ENCODE peak calls at places on chromosomes 16 and 17, in six cellular contexts. J is CD4-positive, alpha-beta T cell; V is right lobe of liver; E is activated naive CD8-positive, alpha-beta T cell treated with anti-CD3 and anti-CD28 coated beads, Interleukin-2, amount 50 U/mL, for 24 hours; T is heart left ventricle; Z is sciatic nerve. I is an unnamed sample.

GRCh38 chr16:62253926-62254325 is 217.7 kb upstream of the CDH8 start:
- ATAC-seq in J (no peak), V (no peak), E (no peak), T (no peak), Z (no peak), I (no peak)

GRCh38 chr16:31714899-31715504 is 158.6 kb upstream of the ZNF267 start:
- ATAC-seq in J (no peak), V (no peak), E (peak), T (no peak), Z (no peak), I (no peak)

GRCh38 chr17:82235775-82236141 is 6.9 kb downstream of the SLC16A3 start:
- ATAC-seq in J (no peak), V (no peak), E (no peak), T (no peak), Z (no peak), I (no peak)

GRCh38 chr16:89108412-89108811 is 14.8 kb downstream of the ACSF3 start:
- ATAC-seq in J (no peak), V (no peak), E (no peak), T (no peak), Z (no peak), I (no peak)

GRCh38 chr17:82196273-82196672 is 16.4 kb downstream of the CCDC57 start:
- ATAC-seq in J (no peak), V (no peak), E (no peak), T (no peak), Z (no peak), I (peak)

GRCh38 chr17:63837962-63838585 is 4.4 kb downstream of the SMARCD2 start:
- ATAC-seq in J (no peak), V (no peak), E (no peak), T (no peak), Z (no peak), I (no peak)

GRCh38 chr17:13994050-13994449 is 75.3 kb upstream of the COX10 start:
- ATAC-seq in J (no peak), V (peak), E (no peak), T (no peak), Z (no peak), I (no peak)

GRCh38 chr16:31429314-31429713 is 1.2 kb upstream of the COX6A2 start:
- ATAC-seq in J (no peak), V (no peak), E (no peak), T (peak), Z (no peak), I (no peak)

GRCh38 chr17:7774037-7774659 is 56.6 kb downstream of the DNAH2 start:
- ATAC-seq in J (no peak), V (no peak), E (no peak), T (no peak), Z (no peak), I (no peak)

GRCh38 chr16:55426865-55427484 is 52.0 kb upstream of the MMP2 start:
- ATAC-seq in J (no peak), V (no peak), E (no peak), T (no peak), Z (peak), I (peak)

GRCh38 chr17:73349138-73349537 is 37.3 kb upstream of the CDC42EP4 start:
- ATAC-seq in J (no peak), V (no peak), E (no peak), T (peak), Z (peak), I (peak)